ENCODE peak calls at places on chromosome 20, in five cellular contexts. J, R, D, V and L are unnamed samples.

GRCh38 chr20:46699651-46700359 is 9.6 kb upstream of the SLC2A10 start:
- DNase-seq in J (no peak), R (no peak), D (no peak), V (no peak), L (peak)

GRCh38 chr20:47854687-47855212 is 69.5 kb upstream of the SULF2 start:
- DNase-seq in D (no peak), J (no peak), V (no peak), R (no peak), L (peak)

GRCh38 chr20:48219306-48219705 is 434.0 kb upstream of the SULF2 start:
- DNase-seq in D (no peak), J (no peak), V (no peak), R (no peak), L (no peak)

GRCh38 chr20:1332749-1333300 is 3.9 kb upstream of the SDCBP2 start:
- DNase-seq in R (no peak), D (no peak), V (no peak), J (no peak), L (no peak)

GRCh38 chr20:37539956-37540455 is 12.3 kb upstream of the BLCAP start:
- DNase-seq in R (no peak), D (no peak), V (no peak), J (no peak), L (no peak)

GRCh38 chr20:40587038-40587437 is 102.0 kb downstream of the MAFB start:
- DNase-seq in R (no peak), D (no peak), V (no peak), J (no peak), L (no peak)

GRCh38 chr20:63093966-63094766 is 87.4 kb upstream of the BHLHE23 start:
- DNase-seq in J (no peak), R (no peak), D (no peak), V (peak), L (peak)

GRCh38 chr20:62314339-62314638 is 11.5 kb downstream of the ADRM1 start:
- DNase-seq in V (no peak), J (no peak), R (no peak), D (no peak), L (no peak)